ENCODE peak calls at places on chromosomes 16 and 17, in eight cellular contexts. L is cardiac muscle cell, H is mucosa of descending colon, B is Peyer's patch, F is A549, N is IMR-90, I is cardiac fibroblast, Z is bronchial epithelial cell. O is an unnamed sample.

GRCh38 chr16:85391175-85391707 is 221.9 kb upstream of the GSE1 start:
- DNase-seq in I (no peak), N (no peak), L (no peak), Z (no peak), B (no peak), H (peak), F (no peak), O (no peak)

GRCh38 chr16:50395763-50396710 is 27.2 kb upstream of the BRD7 start:
- DNase-seq in Z (peak), F (no peak), B (no peak), N (no peak), H (no peak), I (no peak), L (no peak), O (no peak)

GRCh38 chr16:85314633-85315032 is 202.4 kb upstream of the CIBAR2 start:
- DNase-seq in N (no peak), Z (no peak), F (no peak), L (no peak), B (no peak), H (no peak), I (no peak), O (no peak)

GRCh38 chr17:1640329-1641064 is 5.0 kb downstream of the SCARF1 start:
- DNase-seq in N (no peak), I (no peak), L (no peak), H (no peak), Z (no peak), B (no peak), F (no peak), O (no peak)

GRCh38 chr16:11327277-11328171 is 17.7 kb upstream of the RMI2 start:
- DNase-seq in I (no peak), H (peak), Z (no peak), B (peak), L (peak), F (no peak), N (no peak), O (no peak)

GRCh38 chr17:16419929-16420271 is 4.5 kb downstream of the TRPV2 start:
- DNase-seq in B (no peak), F (no peak), L (peak), H (no peak), I (peak), N (peak), Z (peak), O (no peak)

GRCh38 chr16:22938647-22939046 is 124.7 kb downstream of the HS3ST2 start:
- DNase-seq in H (no peak), F (no peak), N (no peak), L (no peak), I (no peak), B (no peak), Z (peak), O (no peak)

GRCh38 chr17:2691965-2692780 is 19.4 kb downstream of the CLUH start:
- DNase-seq in F (no peak), N (no peak), B (peak), L (no peak), Z (no peak), I (no peak), H (peak), O (no peak)

GRCh38 chr16:80288616-80289015 is 252.2 kb upstream of the DYNLRB2 start:
- DNase-seq in H (no peak), Z (no peak), N (no peak), B (no peak), L (no peak), F (no peak), I (no peak), O (no peak)

GRCh38 chr17:9465216-9465921 is 110.3 kb downstream of the STX8 start:
- DNase-seq in N (peak), H (no peak), Z (peak), L (peak), F (no peak), B (no peak), I (peak), O (peak)

GRCh38 chr17:41697122-41697962 is 8.7 kb downstream of the EIF1 start:
- DNase-seq in Z (no peak), N (peak), L (peak), I (peak), F (no peak), H (no peak), B (peak), O (peak)

GRCh38 chr16:85365120-85365519 is 248.0 kb upstream of the GSE1 start:
- DNase-seq in L (no peak), Z (peak), N (no peak), I (no peak), F (no peak), B (no peak), H (no peak), O (no peak)

GRCh38 chr17:14156689-14157088 is 80.0 kb downstream of the CDRT15 start:
- DNase-seq in N (peak), L (peak), H (no peak), F (no peak), B (no peak), I (no peak), Z (no peak), O (no peak)

GRCh38 chr17:15418781-15419180 is 48.6 kb downstream of the CDRT4 start:
- DNase-seq in I (no peak), B (no peak), Z (no peak), F (no peak), H (no peak), L (peak), N (no peak), O (no peak)

GRCh38 chr16:49443576-49443975 is 70.0 kb downstream of the C16orf78 start:
- DNase-seq in I (no peak), F (no peak), L (no peak), Z (no peak), B (no peak), H (no peak), N (no peak), O (no peak)

GRCh38 chr16:18069683-18070082 is 266.9 kb downstream of the NPIPA8 start:
- DNase-seq in H (no peak), I (no peak), B (no peak), F (no peak), N (no peak), Z (no peak), L (no peak), O (no peak)

GRCh38 chr16:70601576-70602575 is 44.5 kb upstream of the IL34 start:
- DNase-seq in L (peak), N (peak), Z (no peak), I (no peak), B (no peak), F (no peak), H (no peak), O (peak)

GRCh38 chr16:49428808-49429207 is 55.2 kb downstream of the C16orf78 start:
- DNase-seq in B (no peak), L (no peak), Z (no peak), H (no peak), I (no peak), F (no peak), N (no peak), O (no peak)

GRCh38 chr16:71927383-71927782 is 32.1 kb downstream of the IST1 start:
- DNase-seq in B (no peak), H (no peak), L (peak), I (peak), N (peak), F (peak), Z (peak), O (peak)

GRCh38 chr17:879546-879945 is 97.4 kb downstream of the MRM3 start:
- DNase-seq in L (peak), H (peak), B (peak), F (peak), Z (peak), I (peak), N (peak), O (peak)

GRCh38 chr17:73139296-73139695 is 25.5 kb upstream of the SSTR2 start:
- DNase-seq in F (no peak), N (no peak), Z (no peak), I (no peak), L (no peak), H (no peak), B (no peak), O (no peak)

GRCh38 chr16:89574681-89575246 is 794 bp upstream of the CPNE7 start:
- DNase-seq in I (peak), F (peak), H (peak), N (peak), B (no peak), Z (peak), L (peak), O (peak)

GRCh38 chr17:6787081-6787693 is 11.2 kb downstream of the FBXO39 start:
- DNase-seq in F (no peak), I (peak), Z (peak), H (no peak), L (peak), N (no peak), B (no peak), O (no peak)

GRCh38 chr17:64471440-64471839 is 22.5 kb downstream of the MILR1 start:
- DNase-seq in Z (no peak), I (no peak), N (no peak), H (no peak), B (no peak), L (no peak), F (no peak), O (no peak)

GRCh38 chr16:15653227-15653626 is 3.2 kb downstream of the NDE1 start:
- DNase-seq in F (no peak), Z (peak), L (peak), B (no peak), I (peak), H (no peak), N (peak), O (peak)

GRCh38 chr17:59377410-59377809 is 46.0 kb downstream of the YPEL2 start:
- DNase-seq in H (no peak), B (no peak), L (no peak), F (no peak), Z (no peak), N (peak), I (peak), O (peak)

GRCh38 chr17:43849116-43849515 is 2.1 kb downstream of the CD300LG start:
- DNase-seq in H (no peak), Z (no peak), B (no peak), I (no peak), N (no peak), L (no peak), F (no peak), O (no peak)

GRCh38 chr16:77744136-77744535 is 21.8 kb downstream of the NUDT7 start:
- DNase-seq in Z (no peak), L (no peak), N (peak), F (no peak), H (no peak), I (no peak), B (no peak), O (no peak)

GRCh38 chr17:79645777-79646088 is 34.9 kb upstream of the RBFOX3 start:
- DNase-seq in Z (no peak), N (no peak), L (no peak), H (no peak), B (no peak), F (no peak), I (no peak), O (no peak)

GRCh38 chr16:89993971-89994370 is 25.3 kb downstream of the DBNDD1 start:
- DNase-seq in H (no peak), F (no peak), B (no peak), Z (no peak), I (no peak), N (no peak), L (no peak), O (no peak)

GRCh38 chr17:66793810-66794209 is 41.1 kb upstream of the CACNG5 start:
- DNase-seq in N (no peak), F (no peak), I (no peak), Z (no peak), L (no peak), H (no peak), B (no peak), O (no peak)

GRCh38 chr16:34078697-34079096 is 619.3 kb downstream of the TP53TG3F start:
- DNase-seq in L (peak), B (no peak), H (no peak), F (no peak), N (peak), Z (peak), I (peak), O (peak)

GRCh38 chr16:77171750-77172635 is 19.0 kb upstream of the MON1B start:
- DNase-seq in L (peak), H (no peak), Z (peak), B (no peak), I (peak), N (peak), F (peak), O (peak)

DNA sequence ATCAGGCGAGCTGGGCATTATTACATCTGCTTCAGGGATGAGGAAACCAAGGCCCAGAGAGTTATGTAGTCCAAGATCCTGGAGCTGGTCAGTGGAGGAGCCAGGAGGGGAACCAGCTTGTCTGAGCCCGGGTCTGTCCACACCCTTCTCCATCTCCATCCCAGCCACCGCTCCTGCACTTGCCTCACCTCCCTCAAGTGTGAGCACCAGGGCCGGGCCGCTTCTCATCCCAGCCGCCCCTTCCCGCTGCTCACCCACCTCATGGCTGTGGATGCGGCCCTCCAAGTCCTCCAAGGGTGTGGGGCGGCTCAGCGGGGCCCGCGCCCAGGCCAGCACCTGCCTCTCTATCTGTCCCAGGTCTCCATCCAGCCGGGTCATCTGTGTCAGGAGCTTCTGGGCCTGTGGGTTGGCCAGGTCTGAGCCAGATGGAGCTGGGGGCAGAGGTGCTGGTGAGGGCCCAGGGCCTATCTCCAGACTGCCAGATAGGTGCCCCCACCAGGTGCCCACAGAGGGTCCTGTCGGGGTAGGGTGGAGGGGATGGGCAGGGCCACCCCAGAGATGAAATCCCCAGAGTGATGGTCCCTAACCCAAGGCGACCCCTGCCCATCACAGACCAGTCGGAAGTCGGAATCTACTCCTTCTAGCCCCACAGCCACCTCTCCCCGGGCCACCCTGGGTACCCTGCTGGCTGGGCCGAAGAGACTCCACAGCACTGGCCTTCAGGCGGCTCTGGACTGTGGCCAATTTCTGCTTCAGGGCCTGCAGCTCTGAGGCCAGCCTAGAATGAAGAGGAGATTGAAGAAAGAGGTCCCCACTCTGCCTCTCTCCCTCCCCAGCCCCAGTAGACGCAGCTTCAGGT is 9.4 kb downstream of the EVPL start:
- DNase-seq in I (no peak), L (no peak), B (no peak), Z (no peak), F (no peak), H (no peak), N (no peak), O (no peak)
- TF ChIP-seq CTCF in I (no peak), L (no peak), B (no peak), Z (no peak), F (no peak), H (no peak), N (no peak), O (no peak)

GRCh38 chr16:67445126-67445426 is 14.2 kb downstream of the HSD11B2 start:
- DNase-seq in Z (no peak), B (no peak), F (no peak), H (no peak), I (no peak), L (no peak), N (no peak), O (no peak)
- H3K4me3 ChIP-seq in Z (no peak), B (no peak), F (no peak), H (no peak), I (no peak), L (no peak), N (no peak), O (no peak)

DNA sequence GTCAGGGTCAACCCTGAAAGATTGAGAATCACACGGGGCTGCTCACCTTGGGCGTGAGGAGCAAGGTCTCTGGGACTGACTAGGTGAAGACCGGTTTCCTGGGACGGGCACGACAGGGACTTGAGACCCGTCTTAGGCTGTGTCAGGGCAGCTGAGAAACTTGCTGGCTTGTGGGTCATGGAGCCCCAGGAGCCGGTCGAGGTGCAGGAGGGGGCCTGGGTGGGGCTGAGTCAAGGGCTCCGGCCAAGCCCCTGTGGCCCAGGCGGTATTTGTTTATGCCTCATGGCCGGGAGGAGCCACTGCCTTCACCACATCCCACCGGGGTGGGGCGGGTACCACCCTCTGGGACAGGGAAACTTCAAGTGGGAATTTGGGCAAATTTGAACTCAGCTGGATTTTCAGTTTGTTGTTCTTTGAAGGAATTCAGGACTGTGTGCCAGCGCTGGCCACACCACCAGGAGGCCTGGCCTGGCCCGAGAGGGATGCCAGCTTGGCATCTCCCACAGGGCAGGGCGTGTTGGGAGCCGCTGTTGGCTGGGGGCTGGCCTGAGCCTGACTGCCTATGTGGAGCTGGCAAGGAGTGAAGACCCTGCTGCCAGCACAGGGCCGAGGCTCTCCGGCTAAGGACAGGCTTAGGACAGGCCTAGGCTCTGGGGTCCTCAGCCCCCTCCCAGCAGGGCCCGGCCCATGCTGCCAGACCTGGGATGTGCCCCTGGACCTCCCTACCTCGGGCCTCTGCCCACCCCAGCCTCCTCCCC is 116.1 kb downstream of the METRNL start:
- DNase-seq in I (peak), F (no peak), L (peak), H (peak), B (peak), N (no peak), Z (no peak), O (peak)
- TF ChIP-seq CTCF in I (no peak), F (no peak), L (no peak), H (no peak), B (no peak), N (no peak), Z (peak), O (peak)

GRCh38 chr17:75647061-75647460 is 13.8 kb downstream of the SMIM5 start:
- DNase-seq in H (peak), B (no peak), F (no peak), Z (no peak), L (no peak), I (no peak), N (no peak), O (no peak)

GRCh38 chr17:75647921-75648320 is 14.7 kb downstream of the SMIM5 start:
- DNase-seq in H (peak), N (no peak), I (no peak), L (no peak), B (no peak), F (no peak), Z (no peak), O (no peak)

GRCh38 chr17:75646626-75646968 is 13.4 kb downstream of the SMIM5 start:
- DNase-seq in N (no peak), Z (no peak), L (no peak), H (peak), I (no peak), B (no peak), F (no peak), O (no peak)

GRCh38 chr17:75645501-75645888 is 12.3 kb downstream of the SMIM5 start:
- DNase-seq in Z (peak), F (peak), N (no peak), B (no peak), H (peak), L (no peak), I (no peak), O (no peak)

GRCh38 chr17:75645889-75646625 is 12.8 kb downstream of the SMIM5 start:
- DNase-seq in F (peak), Z (peak), B (no peak), H (peak), N (no peak), I (no peak), L (no peak), O (no peak)
- H3K4me3 ChIP-seq in F (peak), Z (no peak), B (no peak), H (no peak), N (no peak), I (no peak), L (no peak), O (no peak)

GRCh38 chr16:47064775-47065174 is 79.0 kb downstream of the NETO2 start:
- DNase-seq in L (no peak), H (no peak), B (no peak), N (no peak), I (no peak), F (no peak), Z (no peak), O (no peak)

GRCh38 chr16:47065766-47066688 is 77.7 kb downstream of the NETO2 start:
- DNase-seq in H (no peak), Z (no peak), L (no peak), B (no peak), I (no peak), N (no peak), F (no peak), O (no peak)

GRCh38 chr16:47069841-47070584 is 73.7 kb downstream of the NETO2 start:
- DNase-seq in Z (no peak), B (no peak), F (no peak), N (no peak), I (no peak), L (no peak), H (no peak), O (no peak)

GRCh38 chr16:47069291-47069690 is 74.5 kb downstream of the NETO2 start:
- DNase-seq in L (no peak), Z (no peak), N (no peak), F (no peak), B (no peak), I (no peak), H (no peak), O (no peak)

GRCh38 chr16:47067203-47067602 is 76.5 kb downstream of the NETO2 start:
- DNase-seq in F (no peak), L (no peak), Z (no peak), B (no peak), H (no peak), I (no peak), N (no peak), O (no peak)
- TF ChIP-seq CTCF in F (no peak), L (no peak), Z (no peak), B (no peak), H (no peak), I (no peak), N (no peak), O (no peak)

GRCh38 chr17:40517286-40517662 is 15.9 kb upstream of the TNS4 start:
- DNase-seq in N (no peak), Z (no peak), I (no peak), B (no peak), H (no peak), L (no peak), F (no peak), O (no peak)

GRCh38 chr17:40519089-40519775 is 17.8 kb upstream of the TNS4 start:
- DNase-seq in L (no peak), Z (no peak), F (no peak), N (no peak), B (no peak), I (no peak), H (no peak), O (no peak)

GRCh38 chr17:40517981-40518380 is 16.6 kb upstream of the TNS4 start:
- DNase-seq in H (no peak), B (no peak), N (no peak), L (no peak), F (peak), I (no peak), Z (no peak), O (no peak)

GRCh38 chr17:40516581-40517285 is 15.3 kb upstream of the TNS4 start:
- DNase-seq in L (peak), F (peak), B (peak), N (no peak), H (peak), Z (peak), I (peak), O (no peak)

DNA sequence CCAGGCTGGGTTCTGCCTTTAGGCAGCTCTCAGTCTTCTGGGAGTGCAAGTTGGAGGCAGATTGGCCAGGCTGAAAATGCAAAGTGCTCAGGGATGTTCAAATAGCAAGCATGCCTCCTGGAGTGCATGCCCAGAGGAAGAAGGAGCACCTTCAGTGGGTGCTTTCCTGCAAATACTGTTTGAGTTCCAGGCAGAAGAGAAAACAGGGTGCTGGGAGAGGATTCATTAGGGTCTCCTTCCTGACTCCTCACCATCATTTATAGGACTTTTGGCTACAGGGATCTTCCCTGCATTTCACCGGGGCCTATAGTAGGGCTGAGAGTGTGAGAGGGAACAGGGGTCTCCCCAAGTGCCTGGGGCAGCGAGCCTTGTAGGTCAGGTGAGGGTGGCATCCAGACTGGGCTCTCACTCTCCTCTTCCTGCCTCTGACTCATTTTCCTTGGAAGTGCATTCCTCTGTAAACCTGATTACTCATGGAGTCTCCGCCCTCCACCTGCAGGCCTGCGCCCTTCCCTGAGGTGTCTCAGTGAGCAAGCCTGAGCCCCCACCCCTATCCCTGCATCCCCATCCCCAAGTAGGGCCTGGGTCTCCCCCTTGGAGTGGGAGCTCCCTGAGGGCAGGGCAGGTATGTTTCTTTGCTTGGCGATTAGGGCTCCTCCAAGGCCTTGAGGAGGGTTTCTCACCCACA is 17.1 kb upstream of the TNS4 start:
- DNase-seq in I (peak), B (no peak), L (no peak), Z (peak), H (no peak), N (no peak), F (peak), O (no peak)
- H3K4me3 ChIP-seq in I (no peak), B (no peak), L (no peak), Z (no peak), H (no peak), N (no peak), F (no peak), O (no peak)

O was measured in fibroblast of the aortic adventitia.